ENCODE peak calls at places on chromosomes 1 and 21, in nine cellular contexts. J is breast epithelium, X is K562, V is stomach, S is upper lobe of left lung, D is prostate gland, O is Panc1, N is HCT116, G is SK-N-SH. I is an unnamed sample.

GRCh38 chr1:46489638-46490602 is at the start of gene DMBX1:
- DNase-seq in J (no peak), X (peak), V (peak), S (peak), D (peak), O (no peak), N (peak), G (peak), I (no peak)

GRCh38 chr1:22828151-22828817 is 117.6 kb downstream of the EPHB2 start:
- DNase-seq in J (no peak), X (no peak), V (no peak), S (no peak), D (no peak), O (no peak), N (no peak), G (no peak), I (no peak)

GRCh38 chr1:64006276-64007051 is 197.0 kb upstream of the UBE2U start:
- DNase-seq in J (no peak), X (peak), V (peak), S (no peak), D (peak), O (peak), N (peak), G (no peak), I (no peak)

GRCh38 chr1:154182342-154183044 is 9.4 kb downstream of the TPM3 start:
- DNase-seq in J (peak), X (peak), V (peak), S (peak), D (peak), O (no peak), N (peak), G (peak), I (peak)

GRCh38 chr21:35850542-35851103 is 209.7 kb downstream of the SETD4 start:
- DNase-seq in J (no peak), X (no peak), V (no peak), S (peak), D (no peak), O (no peak), N (no peak), G (no peak), I (no peak)

GRCh38 chr1:202283991-202284390 is 57.7 kb downstream of the UBE2T start:
- DNase-seq in J (peak), X (no peak), V (no peak), S (no peak), D (no peak), O (no peak), N (no peak), G (no peak), I (no peak)

GRCh38 chr1:160810486-160810885 is 14.5 kb downstream of the LY9 start:
- DNase-seq in J (no peak), X (no peak), V (no peak), S (no peak), D (no peak), O (no peak), N (no peak), G (no peak), I (no peak)

GRCh38 chr1:245843101-245843500 is 664.0 kb downstream of the SMYD3 start:
- DNase-seq in J (no peak), X (no peak), V (no peak), S (no peak), D (no peak), O (no peak), N (no peak), G (no peak), I (no peak)

GRCh38 chr1:9805006-9805526 is 18.7 kb downstream of the CLSTN1 start:
- DNase-seq in J (no peak), X (no peak), V (no peak), S (no peak), D (no peak), O (no peak), N (no peak), G (no peak), I (no peak)

GRCh38 chr1:234315091-234315541 is 58.1 kb upstream of the COA6 start:
- DNase-seq in J (no peak), X (no peak), V (no peak), S (no peak), D (no peak), O (peak), N (no peak), G (no peak), I (no peak)

GRCh38 chr1:45922374-45922773 is 119.0 kb downstream of the MAST2 start:
- DNase-seq in J (no peak), X (no peak), V (no peak), S (peak), D (no peak), O (no peak), N (no peak), G (no peak), I (no peak)

GRCh38 chr1:46420533-46420915 is 26.4 kb downstream of the FAAH start:
- DNase-seq in J (no peak), X (peak), V (no peak), S (no peak), D (no peak), O (no peak), N (no peak), G (no peak), I (no peak)

GRCh38 chr1:22176258-22176657 is 33.4 kb upstream of the WNT4 start:
- DNase-seq in J (no peak), X (no peak), V (no peak), S (no peak), D (no peak), O (no peak), N (no peak), G (no peak), I (no peak)

GRCh38 chr1:6245869-6246496 is 2.0 kb downstream of the HES3 start:
- DNase-seq in J (no peak), X (peak), V (peak), S (peak), D (no peak), O (no peak), N (no peak), G (peak), I (no peak)

GRCh38 chr1:209513226-209513625 is 70.3 kb upstream of the CAMK1G start:
- DNase-seq in J (no peak), X (peak), V (no peak), S (no peak), D (no peak), O (peak), N (peak), G (peak), I (peak)

GRCh38 chr1:14255711-14256110 is 342.8 kb upstream of the KAZN start:
- DNase-seq in J (no peak), X (no peak), V (no peak), S (no peak), D (no peak), O (no peak), N (no peak), G (no peak), I (no peak)

GRCh38 chr1:14262582-14262981 is 335.9 kb upstream of the KAZN start:
- DNase-seq in J (no peak), X (peak), V (no peak), S (no peak), D (no peak), O (no peak), N (no peak), G (no peak), I (no peak)

GRCh38 chr1:14261395-14261794 is 337.1 kb upstream of the KAZN start:
- DNase-seq in J (no peak), X (no peak), V (no peak), S (no peak), D (no peak), O (no peak), N (no peak), G (no peak), I (no peak)

GRCh38 chr1:14260480-14260879 is 338.0 kb upstream of the KAZN start:
- DNase-seq in J (no peak), X (no peak), V (no peak), S (peak), D (no peak), O (no peak), N (no peak), G (no peak), I (no peak)

GRCh38 chr1:14259191-14259757 is 339.2 kb upstream of the KAZN start:
- DNase-seq in J (peak), X (no peak), V (peak), S (peak), D (peak), O (no peak), N (no peak), G (no peak), I (no peak)
- TF ChIP-seq POLR2AphosphoS5 in J (peak), X (no peak), V (peak), S (peak), D (peak), O (no peak), N (no peak), G (no peak), I (no peak)

GRCh38 chr1:99595441-99595840 is 50.5 kb upstream of the PALMD start:
- DNase-seq in J (no peak), X (no peak), V (no peak), S (no peak), D (no peak), O (no peak), N (no peak), G (no peak), I (no peak)

GRCh38 chr1:99600782-99601181 is 45.1 kb upstream of the PALMD start:
- DNase-seq in J (no peak), X (no peak), V (no peak), S (no peak), D (no peak), O (no peak), N (no peak), G (no peak), I (no peak)

GRCh38 chr1:99601709-99602403 is 44.1 kb upstream of the PALMD start:
- DNase-seq in J (no peak), X (no peak), V (no peak), S (no peak), D (no peak), O (no peak), N (no peak), G (no peak), I (no peak)

GRCh38 chr1:99599678-99600175 is 46.2 kb upstream of the PALMD start:
- DNase-seq in J (no peak), X (peak), V (no peak), S (no peak), D (no peak), O (peak), N (peak), G (no peak), I (no peak)

DNA sequence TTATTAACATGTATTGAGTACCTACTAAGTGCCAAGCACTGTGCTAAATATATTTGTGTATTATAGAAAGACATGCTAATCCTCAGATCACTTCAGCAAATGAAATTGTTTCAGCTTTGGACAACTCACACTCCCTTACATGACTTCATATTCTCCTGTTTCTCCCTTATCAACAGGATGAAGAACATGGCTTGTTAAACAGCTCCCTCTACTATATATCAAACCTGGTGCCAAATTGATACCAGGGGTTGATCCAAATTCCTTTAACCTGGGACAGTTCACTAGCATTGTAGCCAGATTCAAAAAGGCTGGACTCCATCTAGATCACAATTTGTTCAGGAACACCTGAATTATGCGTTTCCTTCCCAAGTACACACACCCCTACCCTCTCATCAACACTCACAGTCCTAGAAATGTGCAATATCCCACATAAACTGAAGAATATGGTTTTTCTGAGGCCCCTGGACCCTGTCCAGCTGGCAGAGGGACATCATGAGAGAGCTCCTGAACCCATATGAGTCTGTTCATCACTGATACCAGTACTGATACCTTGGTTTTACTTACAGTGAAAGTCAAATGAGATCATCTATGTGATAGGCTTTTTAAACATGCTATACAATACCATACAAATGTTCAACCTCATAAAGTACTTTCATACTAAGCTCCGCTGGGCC is 47.0 kb upstream of the PALMD start:
- DNase-seq in J (no peak), X (peak), V (no peak), S (no peak), D (no peak), O (no peak), N (no peak), G (no peak), I (no peak)
- H3K4me3 ChIP-seq in J (no peak), X (no peak), V (no peak), S (no peak), D (no peak), O (no peak), N (no peak), G (no peak), I (no peak)

GRCh38 chr21:29349702-29350101 is 51.0 kb downstream of the BACH1 start:
- DNase-seq in J (no peak), X (no peak), V (no peak), S (no peak), D (no peak), O (no peak), N (no peak), G (no peak), I (no peak)

GRCh38 chr21:29346771-29347170 is 48.0 kb downstream of the BACH1 start:
- DNase-seq in J (no peak), X (no peak), V (no peak), S (no peak), D (no peak), O (no peak), N (no peak), G (no peak), I (no peak)

GRCh38 chr21:29346281-29346680 is 47.6 kb downstream of the BACH1 start:
- DNase-seq in J (no peak), X (no peak), V (no peak), S (no peak), D (no peak), O (no peak), N (no peak), G (no peak), I (no peak)

GRCh38 chr21:29350246-29350779 is 51.6 kb downstream of the BACH1 start:
- DNase-seq in J (no peak), X (no peak), V (no peak), S (no peak), D (no peak), O (no peak), N (no peak), G (no peak), I (no peak)

DNA sequence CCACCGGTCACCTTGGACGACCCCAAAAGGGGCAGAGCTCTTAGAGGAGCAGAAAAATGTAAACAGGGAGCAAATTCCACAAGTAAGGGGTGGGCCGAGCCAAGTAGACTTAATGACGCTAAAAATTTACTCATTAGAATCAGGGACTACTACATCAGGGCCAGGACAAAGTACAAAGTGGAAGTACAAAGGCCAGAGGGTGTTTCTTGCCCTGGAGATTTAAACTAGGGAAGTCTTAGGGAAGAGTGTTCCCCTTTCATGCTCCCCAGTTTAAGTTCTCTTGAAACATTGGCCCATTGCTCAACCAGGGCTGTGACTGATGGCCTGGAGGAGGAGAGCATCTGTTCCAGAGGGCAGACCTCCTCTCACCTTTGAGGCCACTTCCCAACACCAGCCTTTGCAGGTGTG is 48.6 kb downstream of the BACH1 start:
- DNase-seq in J (no peak), X (no peak), V (no peak), S (no peak), D (no peak), O (no peak), N (no peak), G (no peak), I (peak)
- TF ChIP-seq POLR2AphosphoS5 in J (no peak), X (peak), V (no peak), S (no peak), D (no peak), O (no peak), N (no peak), G (no peak), I (peak)

GRCh38 chr1:93552751-93553455 is 105.0 kb downstream of the FNBP1L start:
- DNase-seq in J (no peak), X (peak), V (no peak), S (no peak), D (no peak), O (no peak), N (peak), G (peak), I (no peak)
- H3K4me3 ChIP-seq in J (no peak), X (no peak), V (no peak), S (no peak), D (no peak), O (no peak), N (no peak), G (no peak), I (no peak)

I was measured in HL-60.